ENCODE peak calls at places on chromosomes 4 and X, in five cellular contexts. W, I, Q, Y and L are unnamed samples.

GRCh38 chr4:121776610-121777401 is 11.8 kb upstream of the SMIM43 start:
- DNase-seq in W (no peak), Y (no peak), I (no peak), Q (no peak), L (no peak)

GRCh38 chr4:88419874-88420273 is 37.0 kb upstream of the HERC5 start:
- DNase-seq in Q (no peak), Y (no peak), I (no peak), W (no peak), L (no peak)

GRCh38 chr4:47425628-47426027 is 37.9 kb downstream of the COMMD8 start:
- DNase-seq in I (no peak), W (no peak), Y (no peak), Q (no peak), L (no peak)

GRCh38 chrX:85244411-85245210 is 820 bp downstream of the ZNF711 start:
- DNase-seq in Q (peak; percentile 20), I (peak; percentile 64), Y (no peak), W (peak; percentile 23), L (no peak)

GRCh38 chr4:24888475-24888874 is 24.4 kb downstream of the CCDC149 start:
- DNase-seq in Q (no peak), W (no peak), Y (no peak), I (no peak), L (no peak)

GRCh38 chrX:2829066-2829430 is 318 bp downstream of the GYG2 start:
- DNase-seq in Y (no peak), I (peak; percentile 86), Q (no peak), W (no peak), L (no peak)

GRCh38 chrX:34578237-34578636 is 78.8 kb downstream of the TMEM47 start:
- DNase-seq in Y (no peak), W (peak; percentile 68), I (peak; percentile 41), Q (peak; percentile 62), L (no peak)

GRCh38 chrX:134949271-134949670 is 41.5 kb upstream of the SMIM10 start:
- DNase-seq in W (peak; percentile 50), I (no peak), Q (peak; percentile 43), Y (no peak), L (no peak)

GRCh38 chr4:20393486-20394100 is 141.9 kb downstream of the SLIT2 start:
- DNase-seq in Y (no peak), Q (no peak), I (no peak), W (no peak), L (no peak)

GRCh38 chr4:28444886-28445496 is 1584.3 kb downstream of the STIM2 start:
- DNase-seq in Q (peak; percentile 33), W (peak; percentile 20), Y (no peak), I (no peak), L (no peak)

GRCh38 chr4:159153669-159154068 is 50.8 kb downstream of the RAPGEF2 start:
- DNase-seq in Y (no peak), W (no peak), I (no peak), Q (no peak), L (no peak)

GRCh38 chr4:20255823-20256222 is 4.1 kb downstream of the SLIT2 start:
- DNase-seq in W (peak; percentile 34), Q (no peak), I (peak; percentile 31), Y (no peak), L (no peak)

GRCh38 chr4:40564815-40565505 is 64.7 kb downstream of the RBM47 start:
- DNase-seq in I (no peak), W (no peak), Y (no peak), Q (no peak), L (no peak)

GRCh38 chr4:78645853-78646757 is 94.5 kb downstream of the ANXA3 start:
- DNase-seq in Y (peak; percentile 75), I (no peak), Q (peak; percentile 97), W (peak; percentile 97), L (no peak)

GRCh38 chr4:185587065-185587443 is 51.7 kb upstream of the PDLIM3 start:
- DNase-seq in W (no peak), Q (no peak), I (no peak), Y (no peak), L (no peak)

GRCh38 chrX:118345045-118345400 is 883 bp upstream of the WDR44 start:
- DNase-seq in I (no peak), Q (no peak), W (no peak), Y (no peak), L (no peak)

GRCh38 chrX:145729635-145730034 is 88.0 kb upstream of the SLITRK2 start:
- DNase-seq in W (peak; percentile 76), Q (no peak), Y (no peak), I (no peak), L (no peak)

GRCh38 chr4:141977433-141977832 is 341.1 kb downstream of the IL15 start:
- DNase-seq in I (no peak), Y (no peak), W (no peak), Q (no peak), L (peak; percentile 0)

GRCh38 chr4:81164623-81165416 is 50.2 kb downstream of the PRKG2 start:
- DNase-seq in Y (no peak), I (no peak), Q (no peak), W (peak; percentile 39), L (no peak)

GRCh38 chr4:37802068-37802666 is 24.3 kb upstream of the PGM2 start:
- DNase-seq in Q (peak; percentile 58), W (peak; percentile 80), Y (peak; percentile 55), I (peak; percentile 77), L (no peak)

GRCh38 chrX:106707771-106708454 is 18.6 kb upstream of the RNF128 start:
- DNase-seq in I (no peak), Y (no peak), W (peak; percentile 80), Q (peak; percentile 74), L (no peak)

GRCh38 chrX:81355436-81355835 is 153.5 kb downstream of the SH3BGRL start:
- DNase-seq in I (no peak), W (no peak), Y (no peak), Q (no peak), L (no peak)

GRCh38 chr4:160142579-160142978 is 1039.7 kb downstream of the RAPGEF2 start:
- DNase-seq in Y (no peak), W (no peak), Q (no peak), I (no peak), L (no peak)

GRCh38 chr4:183469936-183470335 is 25.5 kb downstream of the CDKN2AIP start:
- DNase-seq in Y (no peak), W (no peak), I (no peak), Q (peak; percentile 66), L (no peak)

GRCh38 chr4:31089815-31090214 is 369.6 kb downstream of the PCDH7 start:
- DNase-seq in Y (peak; percentile 86), I (no peak), W (peak; percentile 75), Q (peak; percentile 54), L (no peak)

GRCh38 chr4:61992351-61992750 is 792.2 kb downstream of the ADGRL3 start:
- DNase-seq in I (peak; percentile 8), Q (no peak), Y (no peak), W (no peak), L (no peak)

GRCh38 chr4:47597696-47598095 is 112.6 kb downstream of the ATP10D start:
- DNase-seq in Y (no peak), Q (no peak), W (no peak), I (no peak), L (no peak)

GRCh38 chrX:119410027-119410819 is 11.1 kb downstream of the SLC25A43 start:
- DNase-seq in I (no peak), W (peak; percentile 73), Q (peak; percentile 46), Y (peak; percentile 71), L (no peak)

GRCh38 chrX:38578152-38578551 is 16.8 kb downstream of the TSPAN7 start:
- DNase-seq in Q (no peak), W (no peak), Y (no peak), I (no peak), L (no peak)

GRCh38 chrX:3576886-3577516 is 136.4 kb downstream of the PRKX start:
- DNase-seq in W (peak; percentile 93), Q (peak; percentile 60), Y (no peak), I (no peak), L (no peak)

GRCh38 chr4:128574706-128575105 is 234.8 kb upstream of the JADE1 start:
- DNase-seq in Y (peak; percentile 81), W (peak; percentile 87), I (peak; percentile 86), Q (peak; percentile 88), L (peak; percentile 53)

GRCh38 chr4:149521611-149522010 is 294.0 kb downstream of the IQCM start:
- DNase-seq in Y (no peak), I (peak; percentile 31), Q (no peak), W (peak; percentile 21), L (no peak)

DNA sequence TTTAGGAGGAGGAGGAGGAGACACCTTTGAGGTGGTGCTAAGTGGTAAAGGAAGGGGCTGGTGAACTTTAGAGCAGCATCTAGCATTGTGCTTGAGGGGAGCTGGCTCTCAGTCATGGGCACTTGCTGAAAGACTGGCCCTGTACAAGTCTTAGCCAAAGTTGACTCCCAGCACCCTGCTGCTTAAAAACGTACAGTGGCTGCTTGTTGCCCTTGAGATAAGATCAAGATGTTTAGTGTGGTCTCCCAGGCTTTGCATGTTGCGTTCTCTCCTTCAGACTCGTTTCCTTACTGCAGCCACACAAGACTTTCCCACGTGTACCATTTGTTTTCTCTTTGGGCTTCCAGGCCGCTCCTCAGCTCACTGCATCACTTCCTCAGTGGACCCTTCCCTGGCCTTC is 1.8 kb downstream of the MED28 start:
- DNase-seq in Y (no peak), W (no peak), Q (no peak), I (no peak), L (no peak)
- H3K4me3 ChIP-seq in Y (no peak overlapping the region), W (peak overlapping the region; percentile 95), Q (no peak overlapping the region), I (peak overlapping the region; percentile 86), L (no peak overlapping the region)

DNA sequence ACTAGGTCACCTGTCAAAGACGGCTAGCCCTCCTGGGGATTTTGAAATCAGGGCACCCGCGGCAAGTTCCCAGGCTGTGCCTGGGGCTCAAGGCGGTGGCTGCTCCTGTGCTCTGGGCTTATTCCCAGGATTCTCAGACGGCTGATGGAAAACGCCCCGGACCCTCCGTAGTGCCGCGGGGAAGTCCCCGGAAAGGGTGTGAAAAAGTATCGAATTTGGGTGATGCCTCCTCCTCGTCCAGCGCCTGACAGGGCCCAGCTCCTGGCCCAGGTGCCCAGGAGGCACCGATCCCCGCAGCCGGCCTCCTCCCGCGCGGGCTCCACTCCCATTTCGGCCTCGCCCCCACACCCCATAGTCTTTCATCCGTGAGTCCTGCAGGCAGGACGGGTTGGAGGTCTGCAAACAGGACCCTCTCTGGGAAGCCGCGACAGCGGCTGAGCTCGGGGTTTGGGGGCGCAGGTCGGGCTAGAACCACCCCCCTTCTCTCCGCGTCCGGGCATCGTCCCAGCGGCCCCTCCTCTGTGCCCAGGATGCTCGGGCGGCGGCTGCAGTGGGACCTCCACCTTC is 1.1 kb upstream of the NSG1 start:
- DNase-seq in Y (no peak), Q (no peak), W (no peak), I (no peak), L (no peak)
- TF ChIP-seq CTCF in Y (no peak), Q (no peak), W (no peak), I (no peak), L (no peak)

DNA sequence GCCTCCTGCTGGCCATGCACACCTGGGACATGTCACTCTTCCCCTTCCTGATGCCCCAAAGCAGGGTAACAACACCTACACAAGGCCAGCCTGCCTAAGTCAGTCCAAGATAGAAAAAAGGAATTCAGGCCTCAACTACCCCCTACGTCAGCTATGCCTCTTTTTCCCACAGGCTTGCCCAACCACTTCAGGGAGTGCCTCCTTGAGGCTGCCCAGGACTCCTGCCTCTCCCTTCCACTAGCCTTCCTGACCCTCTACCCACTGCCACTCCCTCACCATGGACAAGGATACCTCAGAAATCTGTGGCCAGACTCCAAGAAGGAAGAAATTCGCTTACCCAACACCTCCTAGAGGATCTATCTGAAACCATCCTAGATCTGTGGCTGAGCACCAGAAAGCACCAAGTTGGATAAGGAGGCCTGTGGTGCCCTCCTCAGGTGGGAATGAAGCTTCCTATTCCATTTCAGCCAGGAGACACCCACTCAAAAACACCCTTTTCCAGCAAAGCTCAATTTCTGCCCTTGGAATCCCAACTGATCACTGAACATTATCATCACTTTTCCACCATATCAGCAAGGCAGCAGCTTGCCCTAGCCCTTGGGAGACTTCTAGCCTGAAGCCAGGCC is 1.8 kb downstream of the KDM5C start:
- DNase-seq in Q (peak; percentile 1), W (peak; percentile 0), I (peak; percentile 19), Y (peak; percentile 32), L (no peak)
- H3K4me3 ChIP-seq in Q (peak overlapping the region; percentile 79), W (peak overlapping the region; percentile 91), I (peak overlapping the region; percentile 84), Y (peak overlapping the region; percentile 99), L (peak overlapping the region; percentile 77)

GRCh38 chrX:16114640-16115039 is 8.7 kb upstream of the GRPR start:
- DNase-seq in Q (peak; percentile 28), Y (no peak), I (no peak), W (peak; percentile 69), L (no peak)
- TF ChIP-seq CTCF in Q (no peak), Y (no peak), I (no peak), W (no peak), L (no peak)